ENCODE peak calls at places on chromosomes 5 and 9, in four cellular contexts. M is cardiac fibroblast, N is GM06990, D is ovary. W is an unnamed sample.

GRCh38 chr5:164298165-164298564 is 792.7 kb downstream of the MAT2B start:
- DNase-seq in D (no peak), M (no peak), N (no peak), W (no peak)

GRCh38 chr9:110714314-110714713 is 45.7 kb downstream of the MUSK start:
- DNase-seq in M (no peak), D (no peak), N (no peak), W (peak; percentile 46)

GRCh38 chr5:95857185-95857945 is 34.8 kb upstream of the GLRX start:
- DNase-seq in N (no peak), M (peak; percentile 90), D (peak; percentile 83), W (peak; percentile 98)

GRCh38 chr5:83394190-83394589 is 77.4 kb upstream of the VCAN start:
- DNase-seq in M (no peak), D (no peak), N (no peak), W (no peak)

GRCh38 chr9:137670391-137671195 is 51.8 kb downstream of the EHMT1 start:
- DNase-seq in N (no peak), D (no peak), M (peak; percentile 36), W (no peak)

GRCh38 chr5:114010362-114010761 is 351.5 kb upstream of the KCNN2 start:
- DNase-seq in N (no peak), D (no peak), M (peak; percentile 5), W (peak; percentile 3)

GRCh38 chr9:106868565-106868964 is 5.6 kb downstream of the ZNF462 start:
- DNase-seq in D (peak; percentile 53), N (no peak), M (peak; percentile 47), W (no peak)

GRCh38 chr5:71658916-71659661 is 60.0 kb upstream of the CARTPT start:
- DNase-seq in N (no peak), D (no peak), M (peak; percentile 13), W (peak; percentile 47)

GRCh38 chr9:121769939-121770338 is 118.5 kb downstream of the DAB2IP start:
- DNase-seq in M (no peak), N (no peak), D (no peak), W (no peak)

GRCh38 chr5:160209917-160210316 is 19.4 kb upstream of the FABP6 start:
- DNase-seq in D (no peak), N (no peak), M (no peak), W (no peak)

GRCh38 chr5:142059304-142059940 is 46.6 kb upstream of the GNPDA1 start:
- DNase-seq in M (peak; percentile 54), N (no peak), D (no peak), W (peak; percentile 22)

GRCh38 chr9:98686961-98687855 is 21.5 kb downstream of the GABBR2 start:
- DNase-seq in M (no peak), D (no peak), N (no peak), W (no peak)

DNA sequence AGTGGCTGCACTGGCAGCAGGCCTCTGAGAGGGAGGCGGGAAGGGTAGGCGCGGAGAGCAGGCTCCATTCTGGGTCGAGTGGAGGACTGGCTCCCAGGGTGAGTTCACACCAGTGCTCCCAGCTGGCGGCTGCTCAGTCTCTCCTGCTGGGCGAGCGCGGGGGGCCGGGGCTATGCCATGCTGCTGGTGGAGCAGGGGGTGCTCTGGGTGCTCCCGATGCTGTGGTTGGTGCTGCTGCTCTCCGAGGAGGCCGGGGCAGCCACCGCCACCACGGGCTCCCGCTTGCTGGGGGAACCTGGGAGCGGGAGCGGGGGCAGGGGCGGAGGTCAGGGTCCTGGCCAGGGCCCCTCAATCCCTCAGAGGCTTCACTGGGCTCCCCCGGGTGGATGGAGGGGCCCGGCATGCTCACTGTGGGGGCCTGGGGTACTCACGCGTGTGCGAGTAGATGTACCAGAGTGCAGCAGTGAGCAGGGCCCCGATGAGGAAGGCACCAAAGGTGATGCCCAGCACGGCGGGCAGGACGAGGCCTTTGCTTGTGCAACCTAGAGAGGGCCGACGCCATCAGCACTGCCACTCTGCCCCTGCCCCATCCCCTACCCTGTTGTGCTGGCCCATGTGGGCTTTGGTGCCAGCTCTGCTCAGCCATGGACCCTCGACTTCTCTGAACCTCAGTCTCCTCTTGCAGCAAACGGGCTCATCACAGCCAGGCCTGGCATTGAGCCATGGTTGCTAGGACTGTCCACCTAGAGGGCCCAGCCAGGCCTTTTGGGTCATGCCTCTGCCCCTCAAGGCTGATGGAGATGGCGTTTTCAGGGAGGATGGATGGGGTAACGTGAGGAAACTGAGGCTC is 13.1 kb downstream of the FPGS start:
- DNase-seq in N (no peak), M (no peak), D (peak; percentile 66), W (no peak)
- TF ChIP-seq CTCF in N (no peak), M (no peak), D (no peak), W (no peak)

GRCh38 chr5:73625905-73626811 is at the start of gene ARHGEF28:
- DNase-seq in M (peak; percentile 59), D (peak; percentile 58), N (peak; percentile 42), W (peak; percentile 47)
- H3K4me3 ChIP-seq in M (peak within 1 kb of the TSS; percentile 69), D (peak within 1 kb of the TSS; percentile 64), N (peak within 1 kb of the TSS; percentile 63), W (peak within 1 kb of the TSS; percentile 75)

GRCh38 chr5:151890299-151890698 is 34.4 kb downstream of the GLRA1 start:
- DNase-seq in M (no peak), D (no peak), N (no peak), W (no peak)
- TF ChIP-seq CTCF in M (no peak), D (no peak), N (no peak), W (no peak)

GRCh38 chr5:109693535-109694152 is 3.9 kb downstream of the MAN2A1 start:
- DNase-seq in M (peak; percentile 46), N (no peak), D (no peak), W (peak; percentile 74)
- H3K4me3 ChIP-seq in M (no peak overlapping the region), N (no peak overlapping the region), D (no peak overlapping the region), W (no peak overlapping the region)

GRCh38 chr5:37086466-37087178 is 162.6 kb downstream of the CPLANE1 start:
- DNase-seq in N (no peak), D (no peak), M (peak; percentile 87), W (peak; percentile 78)
- TF ChIP-seq CTCF in N (no peak), D (no peak), M (no peak), W (no peak)

GRCh38 chr5:17951392-17952169 is 317.3 kb downstream of the TAF11L14 start:
- DNase-seq in D (no peak), N (no peak), M (no peak), W (no peak)

GRCh38 chr5:17947029-17947428 is 312.8 kb downstream of the TAF11L14 start:
- DNase-seq in M (no peak), N (no peak), D (no peak), W (no peak)

GRCh38 chr5:17952231-17952630 is 318.0 kb downstream of the TAF11L14 start:
- DNase-seq in M (no peak), D (no peak), N (no peak), W (no peak)
- H3K4me3 ChIP-seq in M (no peak overlapping the region), D (no peak overlapping the region), N (no peak overlapping the region), W (no peak overlapping the region)

GRCh38 chr9:70298245-70298771 is 39.5 kb downstream of the SMC5 start:
- DNase-seq in N (no peak), M (no peak), D (no peak), W (no peak)

GRCh38 chr9:70292253-70292652 is 33.5 kb downstream of the SMC5 start:
- DNase-seq in M (no peak), D (no peak), N (no peak), W (no peak)

GRCh38 chr9:70293214-70293613 is 34.4 kb downstream of the SMC5 start:
- DNase-seq in D (no peak), N (no peak), M (no peak), W (no peak)

GRCh38 chr9:70291446-70291845 is 32.7 kb downstream of the SMC5 start:
- DNase-seq in N (no peak), M (peak; percentile 42), D (no peak), W (no peak)

DNA sequence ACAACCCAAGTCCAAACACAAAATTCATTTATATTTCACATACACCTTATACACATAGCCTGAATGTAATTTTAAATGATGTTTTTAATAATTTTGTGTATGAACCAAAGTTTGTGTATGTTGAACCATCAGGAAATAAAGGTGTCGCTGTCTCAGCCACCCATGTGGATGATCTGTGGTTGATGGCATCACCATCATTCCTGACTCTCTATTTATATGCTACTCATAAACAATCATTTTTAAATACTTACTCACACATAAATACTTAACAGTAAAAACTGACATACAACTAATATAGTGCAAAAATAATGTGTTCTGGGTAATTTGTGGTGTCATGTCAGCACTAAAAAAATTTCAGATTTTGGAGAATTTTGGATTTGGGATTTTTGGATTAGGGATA is 38.4 kb downstream of the SMC5 start:
- DNase-seq in M (peak; percentile 27), N (no peak), D (no peak), W (no peak)
- TF ChIP-seq CTCF in M (no peak), N (no peak), D (no peak), W (no peak)

GRCh38 chr5:93596310-93596675 is 13.3 kb downstream of the NR2F1 start:
- DNase-seq in N (no peak), D (no peak), M (no peak), W (peak; percentile 34)

GRCh38 chr5:93595420-93596136 is 12.6 kb downstream of the NR2F1 start:
- DNase-seq in M (no peak), N (no peak), D (no peak), W (peak; percentile 91)

GRCh38 chr5:93594591-93595419 is 11.8 kb downstream of the NR2F1 start:
- DNase-seq in D (no peak), N (no peak), M (no peak), W (peak; percentile 91)

GRCh38 chr5:93598141-93598996 is 15.3 kb downstream of the NR2F1 start:
- DNase-seq in D (no peak), N (no peak), M (no peak), W (peak; percentile 70)

GRCh38 chr5:93596676-93597441 is 13.8 kb downstream of the NR2F1 start:
- DNase-seq in M (no peak), D (no peak), N (no peak), W (peak; percentile 52)
- H3K4me3 ChIP-seq in M (no peak overlapping the region), D (no peak overlapping the region), N (no peak overlapping the region), W (no peak overlapping the region)

DNA sequence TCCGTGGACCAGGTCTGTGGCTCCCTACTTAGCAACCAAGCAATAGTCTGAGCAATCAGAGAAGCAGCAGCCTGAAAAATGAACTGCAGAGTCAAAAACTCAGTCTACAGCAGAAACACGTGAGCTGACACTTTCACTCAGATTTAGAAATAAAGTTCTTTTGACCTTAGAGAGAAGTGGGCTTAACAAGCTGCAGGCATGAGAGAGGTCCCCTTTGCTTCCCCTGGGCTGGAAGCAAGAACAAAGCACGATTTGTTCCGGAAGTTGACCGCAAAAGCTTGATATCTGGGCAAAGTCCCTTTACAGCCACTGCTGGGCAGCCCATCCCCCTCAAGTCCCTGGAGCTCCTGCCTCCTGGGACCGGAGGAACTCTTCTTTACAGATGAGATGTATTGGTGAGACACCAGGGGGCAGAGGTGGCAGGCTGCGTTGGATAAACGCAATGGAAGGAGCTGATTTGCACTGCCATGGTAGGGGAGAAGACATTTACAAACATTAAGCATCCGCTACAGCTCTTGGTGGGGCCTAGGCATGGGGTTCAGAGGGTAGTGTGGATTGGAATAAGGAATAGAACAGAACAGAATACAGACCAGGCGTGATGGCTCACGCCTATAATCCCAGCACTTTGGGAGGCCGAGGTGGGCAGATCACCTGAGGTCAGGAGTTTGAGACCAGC is 5.8 kb upstream of the SOWAHA start:
- DNase-seq in D (no peak), M (no peak), N (no peak), W (no peak)
- TF ChIP-seq CTCF in D (no peak), M (no peak), N (peak; percentile 23), W (peak; percentile 31)

W was measured in choroid plexus epithelial cell.